ENCODE peak calls at places on chromosomes 6 and 20, in six cellular contexts. U, P, T, N, Z and Y are unnamed samples.

GRCh38 chr6:37059344-37060194 is 54.1 kb downstream of the FGD2 start:
- DNase-seq in P (peak; percentile 95), U (no peak), T (no peak), N (no peak), Z (peak; percentile 100), Y (peak; percentile 97)

GRCh38 chr6:169024047-169024660 is 229.5 kb downstream of the THBS2 start:
- DNase-seq in Z (no peak), N (no peak), U (no peak), P (no peak), T (no peak), Y (no peak)

GRCh38 chr20:53934421-53935352 is 135.7 kb downstream of the BCAS1 start:
- DNase-seq in T (no peak), U (no peak), N (no peak), Z (peak; percentile 93), P (peak; percentile 60), Y (peak; percentile 40)

GRCh38 chr6:147274012-147274411 is 69.8 kb downstream of the STXBP5 start:
- DNase-seq in U (no peak), N (no peak), P (no peak), T (no peak), Z (no peak), Y (no peak)

GRCh38 chr6:150535818-150536220 is 63.9 kb upstream of the PLEKHG1 start:
- DNase-seq in N (no peak), P (no peak), T (no peak), Z (no peak), U (no peak), Y (no peak)

GRCh38 chr6:157150076-157150475 is 173.2 kb downstream of the TMEM242 start:
- DNase-seq in Z (peak; percentile 80), U (no peak), T (no peak), P (no peak), N (no peak), Y (peak; percentile 27)

GRCh38 chr6:20366082-20366834 is 35.4 kb upstream of the E2F3 start:
- DNase-seq in N (peak; percentile 11), U (no peak), P (no peak), T (no peak), Z (peak; percentile 45), Y (no peak)

GRCh38 chr20:48457261-48458002 is 370.4 kb downstream of the PREX1 start:
- DNase-seq in P (no peak), N (no peak), U (no peak), T (no peak), Z (no peak), Y (no peak)

GRCh38 chr6:16333580-16333979 is 95.2 kb downstream of the GMPR start:
- DNase-seq in U (no peak), Z (peak; percentile 91), N (no peak), P (peak; percentile 49), T (no peak), Y (peak; percentile 84)